ENCODE peak calls at places on chromosome 1, in eight cellular contexts. S is GM23338; T is fibroblast of pulmonary artery; F is activated CD4-positive, alpha-beta T cell treated with anti-CD3 and anti-CD28 coated beads for 48 hours; Z is HEK293T; I is osteocyte; M is nucleus accumbens; O is thoracic aorta. B is an unnamed sample.

GRCh38 chr1:36133484-36133883 is 8.5 kb upstream of the COL8A2 start:
- DNase-seq in F (no peak), Z (no peak), I (no peak), T (peak; percentile 92), O (peak; percentile 40), S (no peak), M (peak; percentile 49), B (no peak)

GRCh38 chr1:9891207-9891606 is 18.9 kb downstream of the CTNNBIP1 start:
- DNase-seq in F (no peak), M (no peak), Z (no peak), T (no peak), S (no peak), I (no peak), O (no peak), B (peak; percentile 84)

GRCh38 chr1:29753244-29753643 is 516.9 kb downstream of the PTPRU start:
- DNase-seq in Z (no peak), F (no peak), M (no peak), S (no peak), O (no peak), T (no peak), I (peak; percentile 75), B (no peak)

GRCh38 chr1:230909974-230910754 is 41.8 kb upstream of the C1orf198 start:
- DNase-seq in Z (no peak), M (peak; percentile 57), F (no peak), T (no peak), O (no peak), I (no peak), S (no peak), B (no peak)

GRCh38 chr1:244497805-244498204 is 36.7 kb downstream of the CATSPERE start:
- DNase-seq in F (no peak), Z (no peak), T (peak; percentile 4), I (no peak), S (no peak), M (no peak), O (no peak), B (no peak)

GRCh38 chr1:36696261-36696940 is 213.7 kb upstream of the CSF3R start:
- DNase-seq in Z (no peak), O (no peak), T (no peak), S (no peak), M (no peak), F (no peak), I (peak; percentile 73), B (no peak)

GRCh38 chr1:176802316-176802715 is 339.3 kb downstream of the PAPPA2 start:
- DNase-seq in O (no peak), M (no peak), F (no peak), I (no peak), S (no peak), T (no peak), Z (no peak), B (no peak)

GRCh38 chr1:67921725-67922489 is 88.6 kb upstream of the GNG12 start:
- DNase-seq in I (no peak), M (no peak), F (no peak), T (peak; percentile 72), O (no peak), Z (no peak), S (no peak), B (no peak)

GRCh38 chr1:169119405-169119804 is 12.9 kb downstream of the ATP1B1 start:
- DNase-seq in O (no peak), T (no peak), F (no peak), S (no peak), Z (no peak), I (no peak), M (no peak), B (no peak)

GRCh38 chr1:203276916-203277535 is 28.3 kb upstream of the BTG2 start:
- DNase-seq in I (peak; percentile 60), Z (no peak), M (no peak), T (no peak), F (peak; percentile 36), O (no peak), S (no peak), B (no peak)

GRCh38 chr1:161706483-161707347 is at the start of gene FCRLA:
- DNase-seq in F (no peak), M (no peak), O (no peak), I (peak; percentile 38), S (no peak), T (peak; percentile 89), Z (no peak), B (no peak)

GRCh38 chr1:245062906-245063305 is 91.9 kb upstream of the KIF26B start:
- DNase-seq in S (no peak), F (no peak), O (no peak), T (no peak), I (no peak), Z (no peak), M (no peak), B (no peak)